ENCODE peak calls at places on chromosome 17, in eight cellular contexts. M is cardiac muscle cell, L is fibroblast of lung, F is SJSA1, T is IMR-90, K is stomach, C is heart right ventricle, H is adrenal gland. Z is an unnamed sample.

GRCh38 chr17:68903294-68903693 is 51.9 kb downstream of the ABCA8 start:
- DNase-seq in M (no peak), L (no peak), F (no peak), T (no peak), K (no peak), C (no peak), H (no peak), Z (no peak)

GRCh38 chr17:47188266-47188665 is 829 bp downstream of the CDC27 start:
- DNase-seq in M (peak; percentile 57), L (peak; percentile 68), F (no peak), T (peak; percentile 73), K (no peak), C (peak; percentile 26), H (no peak), Z (peak; percentile 67)

GRCh38 chr17:68509151-68510057 is 2.8 kb upstream of the PRKAR1A start:
- DNase-seq in M (no peak), L (no peak), F (no peak), T (no peak), K (no peak), C (peak; percentile 56), H (peak; percentile 41), Z (no peak)

GRCh38 chr17:75813081-75814020 is 28.7 kb downstream of the UNK start:
- DNase-seq in M (no peak), L (no peak), F (no peak), T (no peak), K (no peak), C (no peak), H (no peak), Z (no peak)

GRCh38 chr17:56489980-56490379 is 103.5 kb upstream of the NOG start:
- DNase-seq in M (no peak), L (no peak), F (no peak), T (no peak), K (no peak), C (no peak), H (no peak), Z (no peak)

GRCh38 chr17:50944902-50945720 is 79.0 kb upstream of the TOB1 start:
- DNase-seq in M (no peak), L (no peak), F (no peak), T (no peak), K (no peak), C (no peak), H (peak; percentile 5), Z (no peak)

GRCh38 chr17:55572139-55572538 is 60.9 kb upstream of the SMIM36 start:
- DNase-seq in M (no peak), L (no peak), F (no peak), T (no peak), K (no peak), C (no peak), H (no peak), Z (no peak)

GRCh38 chr17:2814499-2815341 is 18.5 kb downstream of the RAP1GAP2 start:
- DNase-seq in M (no peak), L (peak; percentile 11), F (no peak), T (no peak), K (no peak), C (peak; percentile 13), H (peak; percentile 37), Z (no peak)

GRCh38 chr17:7651097-7651958 is 602 bp downstream of the ATP1B2 start:
- DNase-seq in M (no peak), L (no peak), F (no peak), T (no peak), K (no peak), C (no peak), H (no peak), Z (no peak)

GRCh38 chr17:75011788-75012319 is 616 bp upstream of the MRPL58 start:
- DNase-seq in M (peak; percentile 88), L (peak; percentile 59), F (no peak), T (peak; percentile 59), K (peak; percentile 75), C (peak; percentile 73), H (peak; percentile 39), Z (peak; percentile 33)

GRCh38 chr17:77555741-77556291 is 402.7 kb upstream of the TNRC6C start:
- DNase-seq in M (peak; percentile 48), L (peak; percentile 43), F (no peak), T (no peak), K (no peak), C (no peak), H (no peak), Z (peak; percentile 31)

GRCh38 chr17:27575912-27576252 is 55.1 kb upstream of the LGALS9 start:
- DNase-seq in M (no peak), L (no peak), F (no peak), T (no peak), K (no peak), C (no peak), H (no peak), Z (no peak)

GRCh38 chr17:19348806-19349205 is 13.7 kb downstream of the B9D1 start:
- DNase-seq in M (no peak), L (no peak), F (no peak), T (no peak), K (no peak), C (no peak), H (peak; percentile 8), Z (no peak)

GRCh38 chr17:79038545-79039135 is 14.7 kb downstream of the C1QTNF1 start:
- DNase-seq in M (peak; percentile 99), L (peak; percentile 86), F (no peak), T (peak; percentile 96), K (no peak), C (no peak), H (peak; percentile 86), Z (peak; percentile 89)

GRCh38 chr17:60356947-60357346 is 35.0 kb downstream of the USP32 start:
- DNase-seq in M (peak; percentile 79), L (peak; percentile 40), F (no peak), T (peak; percentile 47), K (no peak), C (no peak), H (peak; percentile 43), Z (peak; percentile 36)

GRCh38 chr17:17061516-17061915 is 19.3 kb downstream of the MPRIP start:
- DNase-seq in M (no peak), L (no peak), F (no peak), T (no peak), K (no peak), C (no peak), H (peak; percentile 10), Z (no peak)

GRCh38 chr17:33967608-33968349 is 287.3 kb upstream of the CCL2 start:
- DNase-seq in M (no peak), L (no peak), F (no peak), T (no peak), K (no peak), C (no peak), H (no peak), Z (no peak)

GRCh38 chr17:63988741-63989621 is 9.2 kb upstream of the PRR29 start:
- DNase-seq in M (peak; percentile 42), L (no peak), F (no peak), T (no peak), K (no peak), C (no peak), H (no peak), Z (no peak)

GRCh38 chr17:58513913-58514794 is at the start of gene MTMR4:
- DNase-seq in M (peak; percentile 82), L (peak; percentile 67), F (peak; percentile 86), T (peak; percentile 58), K (peak; percentile 90), C (peak; percentile 81), H (peak; percentile 81), Z (peak; percentile 39)
- H3K27ac ChIP-seq in M (peak within 1 kb of the TSS; percentile 22), L (peak within 1 kb of the TSS; percentile 49), F (peak within 1 kb of the TSS; percentile 1), T (peak within 1 kb of the TSS; percentile 33), K (peak within 1 kb of the TSS; percentile 98), C (peak within 1 kb of the TSS; percentile 52), H (peak within 1 kb of the TSS; percentile 55), Z (peak within 1 kb of the TSS; percentile 45)

DNA sequence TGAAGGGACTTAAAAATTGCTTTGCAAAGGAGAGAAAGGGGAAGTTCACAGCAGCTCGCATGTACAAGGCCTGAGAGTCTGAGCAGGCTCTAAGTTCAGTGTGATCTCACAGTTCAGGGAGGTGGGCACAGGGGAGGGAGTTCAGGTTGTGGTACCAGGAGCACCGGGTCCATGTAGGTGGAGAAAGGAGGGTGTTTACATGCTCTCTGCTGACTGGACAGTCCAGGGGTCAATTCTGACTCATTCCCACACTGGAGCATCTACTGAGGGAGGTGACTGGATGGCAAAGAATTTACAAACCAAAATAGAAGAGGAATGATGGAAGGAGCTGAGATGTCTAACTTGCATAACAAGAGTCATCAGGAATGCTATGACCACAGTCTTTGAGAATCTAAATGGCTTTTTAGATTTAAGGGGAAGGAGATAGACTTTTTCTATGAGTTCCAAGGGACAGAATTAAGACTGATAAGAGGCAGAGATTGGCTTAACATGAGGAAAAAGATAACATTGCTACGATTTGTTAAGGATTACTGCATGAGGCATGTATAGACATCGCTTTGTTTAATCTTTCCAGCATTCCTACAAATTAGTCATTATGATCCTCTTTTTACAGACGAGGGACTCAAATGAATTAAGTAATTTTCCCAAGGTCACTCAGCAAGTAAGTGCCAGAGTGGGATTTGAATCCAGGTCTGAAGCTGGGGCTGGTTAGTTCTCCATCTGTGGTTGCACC is 29.9 kb downstream of the MIS12 start:
- DNase-seq in M (peak; percentile 89), L (peak; percentile 99), F (peak; percentile 93), T (peak; percentile 100), K (no peak), C (no peak), H (peak; percentile 60), Z (peak; percentile 99)
- H3K4me3 ChIP-seq in M (no peak overlapping the region), L (no peak overlapping the region), F (no peak overlapping the region), T (no peak overlapping the region), K (no peak overlapping the region), C (no peak overlapping the region), H (no peak overlapping the region), Z (no peak overlapping the region)

DNA sequence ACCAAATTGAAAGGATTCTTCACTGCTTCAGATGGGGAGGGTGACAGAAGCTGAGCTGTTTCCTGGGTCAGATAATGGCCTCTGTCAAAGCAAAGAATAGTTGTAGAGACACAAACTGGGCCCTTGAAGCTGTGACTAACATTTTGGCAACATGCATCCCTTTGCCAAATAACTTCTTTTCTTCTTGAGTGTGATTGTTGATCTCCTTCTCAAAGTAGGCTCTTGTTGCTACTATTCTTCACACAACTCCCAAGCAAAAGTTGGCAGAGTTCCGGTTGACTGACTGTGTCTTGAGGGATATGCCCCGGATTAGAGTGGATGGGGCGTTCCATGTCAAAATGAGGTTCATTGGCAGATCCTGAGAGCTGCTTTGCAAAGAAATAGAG is 5.6 kb downstream of the WIPF2 start:
- DNase-seq in M (peak; percentile 83), L (peak; percentile 88), F (no peak), T (peak; percentile 55), K (peak; percentile 40), C (peak; percentile 28), H (peak; percentile 52), Z (peak; percentile 86)
- H3K27ac ChIP-seq in M (no peak overlapping the region), L (no peak overlapping the region), F (no peak overlapping the region), T (no peak overlapping the region), K (peak overlapping the region; percentile 55), C (no peak overlapping the region), H (peak overlapping the region; percentile 42), Z (peak overlapping the region; percentile 24)

GRCh38 chr17:48646183-48647102 is 20.3 kb upstream of the HOXB9 start:
- DNase-seq in M (no peak), L (no peak), F (no peak), T (no peak), K (no peak), C (no peak), H (no peak), Z (no peak)

GRCh38 chr17:48644910-48645557 is 18.9 kb upstream of the HOXB9 start:
- DNase-seq in M (no peak), L (no peak), F (no peak), T (no peak), K (no peak), C (no peak), H (no peak), Z (no peak)

GRCh38 chr17:48644159-48644558 is 18.0 kb upstream of the HOXB9 start:
- DNase-seq in M (no peak), L (no peak), F (no peak), T (no peak), K (no peak), C (no peak), H (no peak), Z (no peak)

GRCh38 chr17:48647103-48647963 is 21.2 kb upstream of the HOXB9 start:
- DNase-seq in M (no peak), L (no peak), F (no peak), T (no peak), K (no peak), C (no peak), H (no peak), Z (no peak)

GRCh38 chr17:48645639-48646182 is 19.6 kb upstream of the HOXB9 start:
- DNase-seq in M (no peak), L (no peak), F (no peak), T (no peak), K (no peak), C (no peak), H (no peak), Z (no peak)
- H3K4me3 ChIP-seq in M (no peak overlapping the region), L (no peak overlapping the region), F (no peak overlapping the region), T (no peak overlapping the region), K (no peak overlapping the region), C (no peak overlapping the region), H (no peak overlapping the region), Z (no peak overlapping the region)

Z was measured in astrocyte.